ENCODE peak calls at places on chromosomes 12 and 14, in five cellular contexts. T, F, Q, N and A are unnamed samples.

GRCh38 chr12:121773011-121773777 is 20.3 kb downstream of the RHOF start:
- DNase-seq in T (peak), F (peak), Q (peak), N (peak), A (peak)

GRCh38 chr14:32020882-32021281 is 56.2 kb upstream of the ARHGAP5 start:
- DNase-seq in T (no peak), F (no peak), Q (no peak), N (no peak), A (no peak)

GRCh38 chr14:74954232-74954946 is 1.0 kb downstream of the PGF start:
- DNase-seq in T (no peak), F (peak), Q (no peak), N (no peak), A (peak)

GRCh38 chr14:62661818-62662217 is 383.4 kb downstream of the KCNH5 start:
- DNase-seq in T (no peak), F (no peak), Q (peak), N (no peak), A (no peak)

GRCh38 chr12:39426636-39427245 is 16.2 kb downstream of the KIF21A start:
- DNase-seq in T (no peak), F (no peak), Q (peak), N (peak), A (no peak)

GRCh38 chr12:70666364-70666763 is 29.1 kb upstream of the PTPRB start:
- DNase-seq in T (no peak), F (no peak), Q (no peak), N (no peak), A (no peak)

GRCh38 chr12:59084758-59085383 is 164.6 kb upstream of the LRIG3 start:
- DNase-seq in T (peak), F (peak), Q (no peak), N (peak), A (peak)

GRCh38 chr12:84756961-84757360 is 155.6 kb downstream of the SLC6A15 start:
- DNase-seq in T (no peak), F (no peak), Q (peak), N (peak), A (no peak)

GRCh38 chr14:46377305-46377704 is 274.3 kb downstream of the RPL10L start:
- DNase-seq in T (peak), F (no peak), Q (no peak), N (no peak), A (no peak)

GRCh38 chr14:28294834-28295440 is 471.6 kb upstream of the FOXG1 start:
- DNase-seq in T (no peak), F (peak), Q (peak), N (peak), A (peak)

GRCh38 chr12:74725154-74725553 is 187.5 kb downstream of the ATXN7L3B start:
- DNase-seq in T (no peak), F (no peak), Q (no peak), N (no peak), A (no peak)

GRCh38 chr12:100672075-100672592 is 98.7 kb downstream of the GAS2L3 start:
- DNase-seq in T (peak), F (peak), Q (no peak), N (no peak), A (peak)

GRCh38 chr12:130981947-130982346 is 28.2 kb downstream of the ADGRD1 start:
- DNase-seq in T (peak), F (no peak), Q (no peak), N (no peak), A (no peak)
- TF ChIP-seq CTCF in T (no peak), F (no peak), Q (no peak), N (no peak), A (no peak)

DNA sequence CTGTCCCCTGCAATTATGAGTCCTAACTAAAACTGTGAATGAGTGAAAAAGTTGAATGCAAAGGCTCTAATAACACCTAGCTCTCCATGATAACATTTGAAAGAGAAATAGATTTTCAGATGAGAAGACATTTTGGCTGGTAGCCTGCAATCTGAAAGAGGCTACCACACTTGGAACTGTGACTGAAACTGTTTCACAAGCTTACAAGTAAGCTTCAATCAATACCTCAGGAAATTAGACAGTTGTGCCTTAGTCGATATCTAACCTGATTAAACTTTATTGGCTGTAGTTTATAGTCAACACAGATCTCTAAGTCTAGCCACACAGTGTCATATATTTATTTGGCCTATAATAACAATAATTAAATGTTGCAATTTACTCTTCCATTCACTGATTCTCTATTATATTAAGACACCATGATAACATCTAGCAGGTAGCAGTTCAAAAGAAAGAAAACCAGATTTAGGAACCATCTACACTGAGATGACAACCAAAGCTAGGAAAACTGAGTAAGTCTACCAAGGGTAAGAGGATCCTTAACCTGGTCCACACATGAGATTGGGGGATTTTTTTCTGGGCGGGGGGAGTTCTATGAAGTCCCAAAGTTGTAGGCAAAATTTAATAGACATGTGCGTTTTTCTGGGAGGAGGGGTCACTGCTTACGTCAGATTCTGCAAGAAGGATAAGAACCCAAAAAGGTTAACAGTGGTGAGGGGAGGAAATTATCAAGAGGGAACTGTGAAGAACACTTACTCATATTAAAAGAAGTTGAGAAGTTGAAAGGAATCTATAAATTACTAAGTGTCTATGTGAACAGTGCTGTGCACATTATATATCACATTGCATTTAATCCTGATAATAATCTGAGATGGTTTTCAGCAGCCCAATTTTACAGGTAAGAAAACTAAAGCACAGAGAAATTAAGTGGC is 65.8 kb downstream of the NUMB start:
- DNase-seq in T (no peak), F (no peak), Q (no peak), N (no peak), A (no peak)
- H3K4me2 ChIP-seq in T (no peak), F (no peak), Q (no peak), N (no peak), A (no peak)

GRCh38 chr12:57759360-57759980 is 4.6 kb downstream of the MARCHF9 start:
- DNase-seq in T (peak), F (peak), Q (no peak), N (no peak), A (no peak)
- TF ChIP-seq CTCF in T (peak), F (peak), Q (peak), N (peak), A (peak)

DNA sequence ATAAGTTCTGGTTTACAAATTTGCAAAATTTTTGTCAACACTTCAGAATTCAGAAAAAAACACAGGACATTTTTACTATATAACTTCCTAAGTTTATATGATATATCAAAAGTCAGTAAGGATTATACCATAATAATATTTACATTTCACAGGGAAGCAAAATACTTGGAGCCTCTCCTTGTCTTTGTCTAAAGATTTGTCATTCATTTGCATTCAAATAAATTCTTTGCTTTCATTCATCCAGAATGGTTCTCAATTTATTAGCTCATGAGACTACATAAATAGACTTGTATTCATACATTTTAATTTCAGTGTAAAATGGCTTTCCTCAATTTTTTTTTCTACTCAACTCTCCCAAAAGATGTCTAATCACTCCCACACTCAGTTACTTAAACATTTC is 96.4 kb downstream of the SLC38A6 start:
- DNase-seq in T (no peak), F (no peak), Q (no peak), N (no peak), A (no peak)
- H3K4me2 ChIP-seq in T (no peak), F (no peak), Q (no peak), N (no peak), A (no peak)

DNA sequence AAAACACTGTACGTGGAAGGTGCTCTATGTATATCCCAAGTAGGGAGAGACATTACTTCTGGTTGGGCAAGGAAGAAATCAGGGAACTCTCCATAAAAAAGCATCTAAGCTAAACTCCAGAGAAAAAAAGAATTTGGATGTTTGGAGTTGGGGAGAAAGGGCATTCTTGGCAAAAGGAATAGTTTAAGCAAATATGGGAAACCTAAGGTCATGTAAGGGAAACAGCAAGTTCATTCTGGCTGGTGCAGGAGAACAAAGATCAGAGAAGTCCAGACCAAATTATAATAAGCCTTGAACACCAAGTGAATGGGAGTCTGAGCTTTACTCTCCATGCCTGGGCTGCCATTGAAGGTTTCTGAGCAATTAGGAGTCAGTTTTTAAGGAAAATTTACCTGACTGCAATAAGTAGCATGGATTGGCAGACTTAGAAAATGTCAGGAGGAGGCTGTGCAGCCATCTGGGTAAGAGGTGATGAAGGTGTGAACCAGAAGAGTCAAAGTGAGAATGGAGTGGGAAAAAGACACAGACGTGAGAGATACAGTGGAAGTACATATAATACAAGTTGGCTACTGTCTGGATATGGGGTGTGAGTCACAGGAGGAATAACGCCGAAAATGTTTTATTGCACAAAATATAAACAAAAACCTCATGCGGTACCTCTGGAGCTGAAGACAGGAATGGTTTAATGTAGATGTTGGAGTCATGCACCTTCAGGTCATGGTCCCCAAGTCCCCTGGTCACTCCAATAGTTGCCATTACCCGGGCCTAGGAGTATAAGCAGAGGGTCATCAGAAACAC is 222.6 kb downstream of the MON2 start:
- DNase-seq in T (no peak), F (no peak), Q (no peak), N (peak), A (no peak)
- TF ChIP-seq CTCF in T (no peak), F (no peak), Q (no peak), N (no peak), A (no peak)

GRCh38 chr12:19946549-19946948 is 421.8 kb upstream of the PDE3A start:
- DNase-seq in T (no peak), F (no peak), Q (no peak), N (peak), A (no peak)

GRCh38 chr12:19941096-19941495 is 427.2 kb upstream of the PDE3A start:
- DNase-seq in T (no peak), F (no peak), Q (no peak), N (no peak), A (no peak)

GRCh38 chr12:19951664-19952063 is 416.7 kb upstream of the PDE3A start:
- DNase-seq in T (no peak), F (no peak), Q (no peak), N (no peak), A (no peak)

DNA sequence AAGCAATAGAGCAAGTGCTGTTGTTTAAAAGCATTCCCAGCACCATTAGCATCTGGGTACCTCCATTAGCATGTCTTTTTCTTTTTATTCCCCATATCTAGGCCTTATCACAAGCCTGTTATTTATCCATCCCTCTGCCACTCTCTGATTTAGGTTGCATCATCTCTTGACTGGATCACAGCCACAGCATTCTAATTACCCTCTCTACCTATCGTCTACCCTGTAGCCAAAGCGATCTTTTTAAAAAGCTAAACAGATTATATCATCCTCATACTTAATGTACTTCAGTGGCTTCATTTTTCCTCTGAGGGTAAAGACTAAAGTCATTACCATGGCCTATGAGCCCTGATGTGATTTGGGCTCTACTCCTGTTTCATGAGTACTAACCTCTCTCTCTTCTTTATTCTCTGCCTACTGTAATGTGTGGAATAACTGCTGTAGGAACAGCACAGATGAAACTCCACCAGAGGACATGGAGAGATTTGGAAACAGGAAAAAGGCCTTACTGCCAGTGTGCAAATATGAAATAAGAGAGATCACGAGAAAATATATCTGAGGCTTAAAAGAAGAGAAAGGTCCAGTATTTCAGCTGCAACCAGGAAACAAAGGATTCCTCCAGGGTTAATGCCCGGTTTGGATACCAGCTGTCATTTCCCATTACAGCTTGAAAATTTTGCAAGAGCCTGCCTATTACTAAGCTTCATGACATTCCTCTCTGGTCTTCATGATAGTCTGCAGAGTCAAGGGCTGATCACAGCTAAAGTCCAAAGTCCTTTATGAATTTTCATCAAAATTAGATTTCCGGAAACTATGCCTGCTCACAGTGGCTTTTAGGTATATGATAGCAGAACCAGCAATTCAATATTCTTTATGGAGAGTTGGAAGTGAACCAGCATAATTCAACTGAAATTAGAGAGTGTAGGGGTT is 422.5 kb upstream of the PDE3A start:
- DNase-seq in T (no peak), F (peak), Q (no peak), N (peak), A (no peak)
- H3K4me2 ChIP-seq in T (no peak), F (peak), Q (no peak), N (peak), A (no peak)

GRCh38 chr14:55864890-55865655 is 253.1 kb upstream of the PELI2 start:
- DNase-seq in T (peak), F (peak), Q (no peak), N (no peak), A (peak)
- TF ChIP-seq CTCF in T (peak), F (peak), Q (peak), N (no peak), A (peak)

GRCh38 chr14:23645504-23645811 is 9.3 kb downstream of the DHRS2 start:
- DNase-seq in T (no peak), F (no peak), Q (no peak), N (no peak), A (no peak)

GRCh38 chr14:23647619-23648018 is 11.5 kb downstream of the DHRS2 start:
- DNase-seq in T (no peak), F (no peak), Q (no peak), N (no peak), A (no peak)

GRCh38 chr14:23645812-23646647 is 9.9 kb downstream of the DHRS2 start:
- DNase-seq in T (no peak), F (no peak), Q (no peak), N (no peak), A (no peak)

GRCh38 chr14:23644919-23645336 is 8.8 kb downstream of the DHRS2 start:
- DNase-seq in T (no peak), F (no peak), Q (no peak), N (no peak), A (no peak)

DNA sequence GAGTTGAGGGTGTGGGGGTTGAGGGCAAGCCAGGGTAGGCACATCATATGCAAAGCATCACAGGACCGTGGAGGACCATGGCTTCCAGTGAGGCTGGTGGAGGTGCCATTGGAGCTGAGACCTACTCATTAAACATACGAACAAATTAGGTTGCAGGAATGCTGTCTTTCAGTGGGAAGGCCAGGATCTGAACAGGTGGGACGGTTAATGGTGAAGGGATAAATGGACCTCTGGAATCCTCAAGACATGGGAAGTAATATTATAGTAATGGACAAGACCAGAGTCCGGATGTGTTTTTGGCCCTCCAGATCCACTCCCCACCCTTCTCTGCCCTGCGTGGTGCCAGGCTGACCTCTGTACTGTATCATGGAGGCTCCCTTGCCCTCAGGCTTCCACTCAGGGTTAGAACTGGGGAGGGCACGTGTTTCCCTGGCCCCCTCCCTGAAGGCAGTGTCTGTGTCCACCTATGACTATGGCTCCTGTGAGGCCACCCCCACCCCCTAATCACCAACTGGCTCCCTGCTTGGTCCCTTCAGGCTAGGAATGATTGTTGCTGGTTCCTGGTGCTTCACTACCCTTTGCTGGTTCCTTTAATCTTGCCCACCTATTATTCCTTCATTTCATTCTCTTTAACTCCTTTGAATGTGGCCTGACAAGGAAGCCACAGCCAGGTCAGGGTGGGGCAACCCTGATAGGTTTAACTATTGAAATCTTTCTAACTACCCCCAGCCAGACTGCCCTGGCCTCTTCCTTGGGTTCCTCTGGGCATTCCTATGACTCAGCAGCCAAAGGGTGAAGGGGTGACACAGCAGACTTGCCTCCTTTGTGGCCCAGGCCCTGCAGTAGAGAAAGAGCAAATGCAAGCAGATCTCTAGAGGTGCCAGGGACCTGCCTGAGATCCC is 10.7 kb downstream of the DHRS2 start:
- DNase-seq in T (no peak), F (no peak), Q (peak), N (no peak), A (no peak)
- H3K4me2 ChIP-seq in T (no peak), F (no peak), Q (no peak), N (no peak), A (no peak)

GRCh38 chr12:81257952-81258551 is 180.2 kb downstream of the ACSS3 start:
- DNase-seq in T (no peak), F (peak), Q (peak), N (peak), A (peak)
- TF ChIP-seq CTCF in T (peak), F (peak), Q (peak), N (peak), A (peak)